ENCODE peak calls at places on chromosomes 11 and 22, in nine cellular contexts. One of them, this sample, is unnamed.

GRCh38 chr11:17036666-17037658 is 22.7 kb upstream of the PLEKHA7 start:
- DNase-seq in non-pigmented ciliary epithelial cell: no peak
- DNase-seq in cardiac muscle cell: peak; percentile 7
- DNase-seq in GDM1: no peak
- DNase-seq in fibroblast of gingiva: no peak
- DNase-seq in stimulated activated CD4-positive, alpha-beta T cell treated with anti-CD3 and anti-CD28 coated beads, Interleukin-15, amount 100 ng/mL, for 48 hours: no peak
- DNase-seq in fibroblast of pulmonary artery: no peak
- DNase-seq in CD8-positive, alpha-beta memory T cell: no peak
- DNase-seq in occipital lobe: no peak
- DNase-seq in this sample: no peak

GRCh38 chr11:70038034-70038834 is 39.9 kb upstream of the ANO1 start:
- DNase-seq in non-pigmented ciliary epithelial cell: no peak
- DNase-seq in occipital lobe: no peak
- DNase-seq in fibroblast of gingiva: no peak
- DNase-seq in GDM1: no peak
- DNase-seq in fibroblast of pulmonary artery: no peak
- DNase-seq in cardiac muscle cell: no peak
- DNase-seq in CD8-positive, alpha-beta memory T cell: no peak
- DNase-seq in stimulated activated CD4-positive, alpha-beta T cell treated with anti-CD3 and anti-CD28 coated beads, Interleukin-15, amount 100 ng/mL, for 48 hours: no peak
- DNase-seq in this sample: no peak

GRCh38 chr22:44406581-44407403 is 91.2 kb downstream of the RTL6 start:
- DNase-seq in fibroblast of gingiva: no peak
- DNase-seq in GDM1: no peak
- DNase-seq in cardiac muscle cell: no peak
- DNase-seq in stimulated activated CD4-positive, alpha-beta T cell treated with anti-CD3 and anti-CD28 coated beads, Interleukin-15, amount 100 ng/mL, for 48 hours: no peak
- DNase-seq in CD8-positive, alpha-beta memory T cell: no peak
- DNase-seq in non-pigmented ciliary epithelial cell: no peak
- DNase-seq in occipital lobe: no peak
- DNase-seq in fibroblast of pulmonary artery: peak; percentile 3
- DNase-seq in this sample: no peak

GRCh38 chr22:37808294-37808657 is 542 bp downstream of the GCAT start:
- DNase-seq in GDM1: no peak
- DNase-seq in non-pigmented ciliary epithelial cell: no peak
- DNase-seq in stimulated activated CD4-positive, alpha-beta T cell treated with anti-CD3 and anti-CD28 coated beads, Interleukin-15, amount 100 ng/mL, for 48 hours: no peak
- DNase-seq in fibroblast of pulmonary artery: peak; percentile 48
- DNase-seq in CD8-positive, alpha-beta memory T cell: no peak
- DNase-seq in fibroblast of gingiva: no peak
- DNase-seq in occipital lobe: no peak
- DNase-seq in cardiac muscle cell: no peak
- DNase-seq in this sample: no peak

GRCh38 chr11:107859459-107860239 is 1.1 kb upstream of the SLC35F2 start:
- DNase-seq in GDM1: peak; percentile 4
- DNase-seq in non-pigmented ciliary epithelial cell: no peak
- DNase-seq in stimulated activated CD4-positive, alpha-beta T cell treated with anti-CD3 and anti-CD28 coated beads, Interleukin-15, amount 100 ng/mL, for 48 hours: peak; percentile 3
- DNase-seq in fibroblast of gingiva: peak; percentile 21
- DNase-seq in cardiac muscle cell: no peak
- DNase-seq in CD8-positive, alpha-beta memory T cell: peak; percentile 6
- DNase-seq in occipital lobe: no peak
- DNase-seq in fibroblast of pulmonary artery: no peak
- DNase-seq in this sample: no peak

GRCh38 chr11:57203359-57203758 is 21.6 kb downstream of the LRRC55 start:
- DNase-seq in GDM1: no peak
- DNase-seq in stimulated activated CD4-positive, alpha-beta T cell treated with anti-CD3 and anti-CD28 coated beads, Interleukin-15, amount 100 ng/mL, for 48 hours: no peak
- DNase-seq in fibroblast of gingiva: no peak
- DNase-seq in non-pigmented ciliary epithelial cell: no peak
- DNase-seq in cardiac muscle cell: no peak
- DNase-seq in CD8-positive, alpha-beta memory T cell: no peak
- DNase-seq in occipital lobe: no peak
- DNase-seq in fibroblast of pulmonary artery: peak; percentile 38
- DNase-seq in this sample: no peak

GRCh38 chr11:72226701-72227100 is 2.1 kb downstream of the INPPL1 start:
- DNase-seq in cardiac muscle cell: no peak
- DNase-seq in stimulated activated CD4-positive, alpha-beta T cell treated with anti-CD3 and anti-CD28 coated beads, Interleukin-15, amount 100 ng/mL, for 48 hours: no peak
- DNase-seq in fibroblast of pulmonary artery: no peak
- DNase-seq in fibroblast of gingiva: no peak
- DNase-seq in GDM1: no peak
- DNase-seq in CD8-positive, alpha-beta memory T cell: no peak
- DNase-seq in non-pigmented ciliary epithelial cell: no peak
- DNase-seq in occipital lobe: no peak
- DNase-seq in this sample: no peak

GRCh38 chr22:39233736-39234120 is 11.1 kb downstream of the PDGFB start:
- DNase-seq in fibroblast of pulmonary artery: no peak
- DNase-seq in stimulated activated CD4-positive, alpha-beta T cell treated with anti-CD3 and anti-CD28 coated beads, Interleukin-15, amount 100 ng/mL, for 48 hours: no peak
- DNase-seq in occipital lobe: no peak
- DNase-seq in fibroblast of gingiva: no peak
- DNase-seq in CD8-positive, alpha-beta memory T cell: no peak
- DNase-seq in non-pigmented ciliary epithelial cell: no peak
- DNase-seq in cardiac muscle cell: peak; percentile 49
- DNase-seq in GDM1: no peak
- DNase-seq in this sample: no peak

GRCh38 chr11:102929966-102930365 is 25.6 kb downstream of the MMP13 start:
- DNase-seq in occipital lobe: no peak
- DNase-seq in non-pigmented ciliary epithelial cell: no peak
- DNase-seq in stimulated activated CD4-positive, alpha-beta T cell treated with anti-CD3 and anti-CD28 coated beads, Interleukin-15, amount 100 ng/mL, for 48 hours: no peak
- DNase-seq in cardiac muscle cell: no peak
- DNase-seq in fibroblast of pulmonary artery: no peak
- DNase-seq in GDM1: no peak
- DNase-seq in CD8-positive, alpha-beta memory T cell: no peak
- DNase-seq in fibroblast of gingiva: no peak
- DNase-seq in this sample: no peak

GRCh38 chr22:46388647-46389046 is 53.1 kb downstream of the TRMU start:
- DNase-seq in occipital lobe: no peak
- DNase-seq in cardiac muscle cell: no peak
- DNase-seq in CD8-positive, alpha-beta memory T cell: no peak
- DNase-seq in fibroblast of pulmonary artery: no peak
- DNase-seq in non-pigmented ciliary epithelial cell: no peak
- DNase-seq in GDM1: no peak
- DNase-seq in stimulated activated CD4-positive, alpha-beta T cell treated with anti-CD3 and anti-CD28 coated beads, Interleukin-15, amount 100 ng/mL, for 48 hours: no peak
- DNase-seq in fibroblast of gingiva: no peak
- DNase-seq in this sample: no peak

GRCh38 chr11:30487200-30487898 is 98.8 kb downstream of the MPPED2 start:
- DNase-seq in CD8-positive, alpha-beta memory T cell: no peak
- DNase-seq in stimulated activated CD4-positive, alpha-beta T cell treated with anti-CD3 and anti-CD28 coated beads, Interleukin-15, amount 100 ng/mL, for 48 hours: no peak
- DNase-seq in cardiac muscle cell: no peak
- DNase-seq in GDM1: peak; percentile 73
- DNase-seq in occipital lobe: peak; percentile 21
- DNase-seq in fibroblast of gingiva: peak; percentile 33
- DNase-seq in fibroblast of pulmonary artery: no peak
- DNase-seq in non-pigmented ciliary epithelial cell: no peak
- DNase-seq in this sample: peak; percentile 22

GRCh38 chr22:25698986-25699385 is 43.0 kb upstream of the MYO18B start:
- DNase-seq in fibroblast of pulmonary artery: no peak
- DNase-seq in occipital lobe: no peak
- DNase-seq in stimulated activated CD4-positive, alpha-beta T cell treated with anti-CD3 and anti-CD28 coated beads, Interleukin-15, amount 100 ng/mL, for 48 hours: no peak
- DNase-seq in CD8-positive, alpha-beta memory T cell: no peak
- DNase-seq in cardiac muscle cell: no peak
- DNase-seq in fibroblast of gingiva: no peak
- DNase-seq in GDM1: no peak
- DNase-seq in non-pigmented ciliary epithelial cell: no peak
- DNase-seq in this sample: no peak

GRCh38 chr11:114026355-114026754 is 33.2 kb upstream of the ZBTB16 start:
- DNase-seq in GDM1: peak; percentile 58
- DNase-seq in non-pigmented ciliary epithelial cell: no peak
- DNase-seq in occipital lobe: no peak
- DNase-seq in fibroblast of gingiva: no peak
- DNase-seq in cardiac muscle cell: peak; percentile 51
- DNase-seq in fibroblast of pulmonary artery: peak; percentile 55
- DNase-seq in stimulated activated CD4-positive, alpha-beta T cell treated with anti-CD3 and anti-CD28 coated beads, Interleukin-15, amount 100 ng/mL, for 48 hours: no peak
- DNase-seq in CD8-positive, alpha-beta memory T cell: peak; percentile 35
- DNase-seq in this sample: no peak

GRCh38 chr11:78256962-78257361 is 68.2 kb downstream of the USP35 start:
- DNase-seq in cardiac muscle cell: no peak
- DNase-seq in non-pigmented ciliary epithelial cell: peak; percentile 62
- DNase-seq in stimulated activated CD4-positive, alpha-beta T cell treated with anti-CD3 and anti-CD28 coated beads, Interleukin-15, amount 100 ng/mL, for 48 hours: no peak
- DNase-seq in fibroblast of gingiva: peak; percentile 81
- DNase-seq in fibroblast of pulmonary artery: peak; percentile 97
- DNase-seq in occipital lobe: peak; percentile 29
- DNase-seq in CD8-positive, alpha-beta memory T cell: no peak
- DNase-seq in GDM1: no peak
- DNase-seq in this sample: peak; percentile 70

GRCh38 chr11:57403176-57404147 is 13.0 kb upstream of the PRG2 start:
- DNase-seq in occipital lobe: no peak
- DNase-seq in stimulated activated CD4-positive, alpha-beta T cell treated with anti-CD3 and anti-CD28 coated beads, Interleukin-15, amount 100 ng/mL, for 48 hours: no peak
- DNase-seq in non-pigmented ciliary epithelial cell: no peak
- DNase-seq in fibroblast of pulmonary artery: no peak
- DNase-seq in CD8-positive, alpha-beta memory T cell: no peak
- DNase-seq in cardiac muscle cell: no peak
- DNase-seq in fibroblast of gingiva: no peak
- DNase-seq in GDM1: no peak
- DNase-seq in this sample: no peak

GRCh38 chr22:46744581-46744980 is 6.5 kb upstream of the CERK start:
- DNase-seq in fibroblast of gingiva: no peak
- DNase-seq in CD8-positive, alpha-beta memory T cell: no peak
- DNase-seq in cardiac muscle cell: no peak
- DNase-seq in GDM1: no peak
- DNase-seq in stimulated activated CD4-positive, alpha-beta T cell treated with anti-CD3 and anti-CD28 coated beads, Interleukin-15, amount 100 ng/mL, for 48 hours: no peak
- DNase-seq in occipital lobe: no peak
- DNase-seq in non-pigmented ciliary epithelial cell: no peak
- DNase-seq in fibroblast of pulmonary artery: no peak
- DNase-seq in this sample: no peak

GRCh38 chr11:93236741-93237675 is 39.2 kb upstream of the SLC36A4 start:
- DNase-seq in GDM1: peak; percentile 7
- DNase-seq in cardiac muscle cell: peak; percentile 65
- DNase-seq in fibroblast of gingiva: peak; percentile 26
- DNase-seq in fibroblast of pulmonary artery: peak; percentile 57
- DNase-seq in stimulated activated CD4-positive, alpha-beta T cell treated with anti-CD3 and anti-CD28 coated beads, Interleukin-15, amount 100 ng/mL, for 48 hours: no peak
- DNase-seq in occipital lobe: no peak
- DNase-seq in CD8-positive, alpha-beta memory T cell: no peak
- DNase-seq in non-pigmented ciliary epithelial cell: no peak
- DNase-seq in this sample: peak; percentile 11

GRCh38 chr11:72221386-72221785 is 3.2 kb upstream of the INPPL1 start:
- DNase-seq in occipital lobe: no peak
- DNase-seq in fibroblast of gingiva: no peak
- DNase-seq in CD8-positive, alpha-beta memory T cell: no peak
- DNase-seq in GDM1: no peak
- DNase-seq in fibroblast of pulmonary artery: no peak
- DNase-seq in stimulated activated CD4-positive, alpha-beta T cell treated with anti-CD3 and anti-CD28 coated beads, Interleukin-15, amount 100 ng/mL, for 48 hours: no peak
- DNase-seq in cardiac muscle cell: no peak
- DNase-seq in non-pigmented ciliary epithelial cell: no peak
- DNase-seq in this sample: no peak

GRCh38 chr22:46109474-46110003 is 40.8 kb upstream of the PPARA start:
- DNase-seq in CD8-positive, alpha-beta memory T cell: no peak
- DNase-seq in stimulated activated CD4-positive, alpha-beta T cell treated with anti-CD3 and anti-CD28 coated beads, Interleukin-15, amount 100 ng/mL, for 48 hours: no peak
- DNase-seq in fibroblast of gingiva: no peak
- DNase-seq in non-pigmented ciliary epithelial cell: no peak
- DNase-seq in cardiac muscle cell: no peak
- DNase-seq in GDM1: no peak
- DNase-seq in fibroblast of pulmonary artery: no peak
- DNase-seq in occipital lobe: no peak
- DNase-seq in this sample: no peak

GRCh38 chr11:67302571-67303131 is 679 bp upstream of the SSH3 start:
- DNase-seq in occipital lobe: no peak
- DNase-seq in fibroblast of gingiva: peak; percentile 46
- DNase-seq in cardiac muscle cell: peak; percentile 39
- DNase-seq in CD8-positive, alpha-beta memory T cell: no peak
- DNase-seq in non-pigmented ciliary epithelial cell: no peak
- DNase-seq in GDM1: no peak
- DNase-seq in stimulated activated CD4-positive, alpha-beta T cell treated with anti-CD3 and anti-CD28 coated beads, Interleukin-15, amount 100 ng/mL, for 48 hours: no peak
- DNase-seq in fibroblast of pulmonary artery: peak; percentile 35
- DNase-seq in this sample: no peak

GRCh38 chr11:63212742-63213141 is 30.7 kb downstream of the SLC22A25 start:
- DNase-seq in GDM1: no peak
- DNase-seq in CD8-positive, alpha-beta memory T cell: no peak
- DNase-seq in cardiac muscle cell: peak; percentile 29
- DNase-seq in fibroblast of pulmonary artery: peak; percentile 31
- DNase-seq in stimulated activated CD4-positive, alpha-beta T cell treated with anti-CD3 and anti-CD28 coated beads, Interleukin-15, amount 100 ng/mL, for 48 hours: no peak
- DNase-seq in occipital lobe: no peak
- DNase-seq in fibroblast of gingiva: no peak
- DNase-seq in non-pigmented ciliary epithelial cell: no peak
- DNase-seq in this sample: no peak

GRCh38 chr11:120532511-120533196 is 21.1 kb downstream of the GRIK4 start:
- DNase-seq in CD8-positive, alpha-beta memory T cell: no peak
- DNase-seq in fibroblast of gingiva: peak; percentile 57
- DNase-seq in cardiac muscle cell: no peak
- DNase-seq in non-pigmented ciliary epithelial cell: no peak
- DNase-seq in stimulated activated CD4-positive, alpha-beta T cell treated with anti-CD3 and anti-CD28 coated beads, Interleukin-15, amount 100 ng/mL, for 48 hours: no peak
- DNase-seq in fibroblast of pulmonary artery: peak; percentile 38
- DNase-seq in GDM1: no peak
- DNase-seq in occipital lobe: no peak
- DNase-seq in this sample: no peak

GRCh38 chr11:26953770-26954392 is 40.0 kb upstream of the FIBIN start:
- DNase-seq in cardiac muscle cell: no peak
- DNase-seq in non-pigmented ciliary epithelial cell: no peak
- DNase-seq in fibroblast of gingiva: peak; percentile 35
- DNase-seq in CD8-positive, alpha-beta memory T cell: no peak
- DNase-seq in occipital lobe: no peak
- DNase-seq in fibroblast of pulmonary artery: peak; percentile 96
- DNase-seq in GDM1: no peak
- DNase-seq in stimulated activated CD4-positive, alpha-beta T cell treated with anti-CD3 and anti-CD28 coated beads, Interleukin-15, amount 100 ng/mL, for 48 hours: no peak
- DNase-seq in this sample: no peak

GRCh38 chr22:21984793-21985192 is 2.2 kb upstream of the TOP3B start:
- DNase-seq in CD8-positive, alpha-beta memory T cell: no peak
- DNase-seq in cardiac muscle cell: peak; percentile 26
- DNase-seq in occipital lobe: no peak
- DNase-seq in fibroblast of pulmonary artery: peak; percentile 35
- DNase-seq in non-pigmented ciliary epithelial cell: peak; percentile 13
- DNase-seq in stimulated activated CD4-positive, alpha-beta T cell treated with anti-CD3 and anti-CD28 coated beads, Interleukin-15, amount 100 ng/mL, for 48 hours: no peak
- DNase-seq in fibroblast of gingiva: peak; percentile 20
- DNase-seq in GDM1: no peak
- DNase-seq in this sample: no peak

GRCh38 chr11:78022397-78023396 is at the start of gene KCTD14:
- DNase-seq in CD8-positive, alpha-beta memory T cell: no peak
- DNase-seq in cardiac muscle cell: peak; percentile 26
- DNase-seq in fibroblast of gingiva: no peak
- DNase-seq in occipital lobe: no peak
- DNase-seq in stimulated activated CD4-positive, alpha-beta T cell treated with anti-CD3 and anti-CD28 coated beads, Interleukin-15, amount 100 ng/mL, for 48 hours: no peak
- DNase-seq in non-pigmented ciliary epithelial cell: no peak
- DNase-seq in fibroblast of pulmonary artery: no peak
- DNase-seq in GDM1: no peak
- DNase-seq in this sample: no peak

GRCh38 chr22:49735411-49736311 is 92.0 kb downstream of the BRD1 start:
- DNase-seq in stimulated activated CD4-positive, alpha-beta T cell treated with anti-CD3 and anti-CD28 coated beads, Interleukin-15, amount 100 ng/mL, for 48 hours: no peak
- DNase-seq in fibroblast of gingiva: no peak
- DNase-seq in CD8-positive, alpha-beta memory T cell: no peak
- DNase-seq in GDM1: no peak
- DNase-seq in occipital lobe: no peak
- DNase-seq in fibroblast of pulmonary artery: peak; percentile 8
- DNase-seq in non-pigmented ciliary epithelial cell: no peak
- DNase-seq in cardiac muscle cell: peak; percentile 80
- DNase-seq in this sample: no peak

GRCh38 chr22:32920032-32920628 is 118.6 kb downstream of the TIMP3 start:
- DNase-seq in fibroblast of pulmonary artery: peak; percentile 90
- DNase-seq in stimulated activated CD4-positive, alpha-beta T cell treated with anti-CD3 and anti-CD28 coated beads, Interleukin-15, amount 100 ng/mL, for 48 hours: no peak
- DNase-seq in occipital lobe: no peak
- DNase-seq in GDM1: no peak
- DNase-seq in cardiac muscle cell: no peak
- DNase-seq in non-pigmented ciliary epithelial cell: no peak
- DNase-seq in fibroblast of gingiva: peak; percentile 45
- DNase-seq in CD8-positive, alpha-beta memory T cell: no peak
- DNase-seq in this sample: peak; percentile 36

GRCh38 chr11:64598797-64599697 is 8.0 kb downstream of the SLC22A12 start:
- DNase-seq in fibroblast of pulmonary artery: no peak
- DNase-seq in cardiac muscle cell: no peak
- DNase-seq in occipital lobe: no peak
- DNase-seq in GDM1: no peak
- DNase-seq in stimulated activated CD4-positive, alpha-beta T cell treated with anti-CD3 and anti-CD28 coated beads, Interleukin-15, amount 100 ng/mL, for 48 hours: no peak
- DNase-seq in non-pigmented ciliary epithelial cell: no peak
- DNase-seq in fibroblast of gingiva: no peak
- DNase-seq in CD8-positive, alpha-beta memory T cell: no peak
- DNase-seq in this sample: no peak

GRCh38 chr11:19861171-19861570 is 148.5 kb downstream of the NAV2 start:
- DNase-seq in non-pigmented ciliary epithelial cell: no peak
- DNase-seq in fibroblast of pulmonary artery: peak; percentile 85
- DNase-seq in stimulated activated CD4-positive, alpha-beta T cell treated with anti-CD3 and anti-CD28 coated beads, Interleukin-15, amount 100 ng/mL, for 48 hours: no peak
- DNase-seq in GDM1: no peak
- DNase-seq in occipital lobe: no peak
- DNase-seq in CD8-positive, alpha-beta memory T cell: no peak
- DNase-seq in fibroblast of gingiva: no peak
- DNase-seq in cardiac muscle cell: no peak
- DNase-seq in this sample: no peak

GRCh38 chr11:102306817-102307814 is 10.2 kb upstream of the BIRC3 start:
- DNase-seq in CD8-positive, alpha-beta memory T cell: peak; percentile 22
- DNase-seq in cardiac muscle cell: no peak
- DNase-seq in fibroblast of pulmonary artery: no peak
- DNase-seq in stimulated activated CD4-positive, alpha-beta T cell treated with anti-CD3 and anti-CD28 coated beads, Interleukin-15, amount 100 ng/mL, for 48 hours: no peak
- DNase-seq in occipital lobe: no peak
- DNase-seq in fibroblast of gingiva: no peak
- DNase-seq in non-pigmented ciliary epithelial cell: no peak
- DNase-seq in GDM1: no peak
- DNase-seq in this sample: no peak